ENCODE peak calls at places on chromosomes 12 and 14, in six cellular contexts. V is aorta; S is BJ; J is endodermal cell; Z is heart left ventricle; I is CD8-positive, alpha-beta memory T cell. Q is an unnamed sample.

GRCh38 chr12:13039557-13039956 is 4.6 kb upstream of the FAM234B start:
- DNase-seq in S (no peak), I (no peak), J (no peak), V (no peak), Z (no peak), Q (no peak)

GRCh38 chr14:101404426-101405170 is 156.7 kb upstream of the DIO3 start:
- DNase-seq in S (no peak), V (no peak), I (no peak), J (peak; percentile 77), Z (no peak), Q (peak; percentile 67)

GRCh38 chr14:98633380-98633779 is 638.6 kb downstream of the BCL11B start:
- DNase-seq in I (no peak), V (no peak), S (no peak), Z (no peak), J (no peak), Q (no peak)

GRCh38 chr12:94798107-94798506 is 147.8 kb upstream of the TMCC3 start:
- DNase-seq in V (no peak), Z (no peak), S (no peak), J (no peak), I (no peak), Q (no peak)

GRCh38 chr12:13835657-13836056 is 145.7 kb downstream of the GRIN2B start:
- DNase-seq in Z (no peak), I (no peak), J (no peak), V (no peak), S (no peak), Q (no peak)

GRCh38 chr14:77478796-77479195 is 19.8 kb downstream of the ISM2 start:
- DNase-seq in I (no peak), V (no peak), J (no peak), S (no peak), Z (no peak), Q (no peak)

GRCh38 chr12:88897723-88898122 is 317.5 kb upstream of the KITLG start:
- DNase-seq in S (no peak), J (no peak), V (no peak), I (no peak), Z (no peak), Q (no peak)

GRCh38 chr14:21063479-21063878 is 5.9 kb downstream of the RNASE8 start:
- DNase-seq in V (no peak), S (no peak), I (no peak), Z (no peak), J (no peak), Q (peak; percentile 43)

GRCh38 chr14:95564060-95564459 is 29.2 kb downstream of the GLRX5 start:
- DNase-seq in I (no peak), Z (peak; percentile 66), J (peak; percentile 39), V (peak; percentile 53), S (no peak), Q (no peak)

GRCh38 chr14:24665440-24665991 is 31.5 kb upstream of the GZMB start:
- DNase-seq in V (no peak), J (no peak), S (no peak), Z (no peak), I (no peak), Q (no peak)

GRCh38 chr12:26631846-26632245 is 201.1 kb downstream of the ITPR2 start:
- DNase-seq in Z (no peak), I (no peak), V (no peak), S (no peak), J (no peak), Q (no peak)

GRCh38 chr12:91640021-91640420 is 457.4 kb upstream of the DCN start:
- DNase-seq in I (no peak), V (no peak), J (no peak), Z (no peak), S (no peak), Q (no peak)

GRCh38 chr14:68236525-68236924 is 416.9 kb downstream of the RAD51B start:
- DNase-seq in Z (no peak), J (no peak), I (no peak), V (no peak), S (no peak), Q (no peak)

GRCh38 chr12:50222275-50222783 is 55.2 kb upstream of the CERS5 start:
- DNase-seq in J (peak; percentile 87), Z (peak; percentile 62), S (peak; percentile 84), V (peak; percentile 61), I (peak; percentile 8), Q (peak; percentile 77)

GRCh38 chr12:132422057-132423043 is 67.6 kb upstream of the FBRSL1 start:
- DNase-seq in J (peak; percentile 88), Z (no peak), S (no peak), I (no peak), V (no peak), Q (peak; percentile 85)

GRCh38 chr14:39264558-39264957 is 30.8 kb downstream of the MIA2 start:
- DNase-seq in S (no peak), J (no peak), I (no peak), Z (no peak), V (no peak), Q (no peak)

GRCh38 chr12:96457191-96457930 is 32.0 kb upstream of the CFAP54 start:
- DNase-seq in Z (no peak), V (no peak), J (peak; percentile 84), I (no peak), S (no peak), Q (no peak)

GRCh38 chr12:121637231-121637914 is 11.0 kb downstream of the ORAI1 start:
- DNase-seq in S (no peak), I (peak; percentile 41), J (peak; percentile 60), Z (peak; percentile 38), V (peak; percentile 70), Q (peak; percentile 50)

GRCh38 chr14:103526914-103527248 is 2.1 kb upstream of the TRMT61A start:
- DNase-seq in Z (no peak), V (no peak), I (no peak), J (no peak), S (no peak), Q (no peak)

GRCh38 chr14:104404922-104405321 is 174.6 kb upstream of the C14orf180 start:
- DNase-seq in Z (no peak), J (no peak), V (no peak), I (no peak), S (no peak), Q (no peak)

GRCh38 chr12:44876554-44877275 is 600 bp upstream of the NELL2 start:
- DNase-seq in I (peak; percentile 34), V (peak; percentile 40), Z (no peak), S (no peak), J (peak; percentile 95), Q (peak; percentile 75)

GRCh38 chr12:94427520-94428381 is 31.9 kb downstream of the CEP83 start:
- DNase-seq in V (peak; percentile 48), I (no peak), Z (peak; percentile 61), J (no peak), S (peak; percentile 54), Q (no peak)

GRCh38 chr12:129961111-129961510 is 57.3 kb upstream of the TMEM132D start:
- DNase-seq in I (no peak), S (no peak), J (no peak), V (no peak), Z (no peak), Q (no peak)
- H3K27me3 ChIP-seq in I (no peaks in the 10 kb centered on the region), S (no peaks in the 10 kb centered on the region), J (peaks cover 8% of the 10 kb centered on the region), V (peaks cover 2% of the 10 kb centered on the region), Z (no peaks in the 10 kb centered on the region), Q (peaks cover 10% of the 10 kb centered on the region)

DNA sequence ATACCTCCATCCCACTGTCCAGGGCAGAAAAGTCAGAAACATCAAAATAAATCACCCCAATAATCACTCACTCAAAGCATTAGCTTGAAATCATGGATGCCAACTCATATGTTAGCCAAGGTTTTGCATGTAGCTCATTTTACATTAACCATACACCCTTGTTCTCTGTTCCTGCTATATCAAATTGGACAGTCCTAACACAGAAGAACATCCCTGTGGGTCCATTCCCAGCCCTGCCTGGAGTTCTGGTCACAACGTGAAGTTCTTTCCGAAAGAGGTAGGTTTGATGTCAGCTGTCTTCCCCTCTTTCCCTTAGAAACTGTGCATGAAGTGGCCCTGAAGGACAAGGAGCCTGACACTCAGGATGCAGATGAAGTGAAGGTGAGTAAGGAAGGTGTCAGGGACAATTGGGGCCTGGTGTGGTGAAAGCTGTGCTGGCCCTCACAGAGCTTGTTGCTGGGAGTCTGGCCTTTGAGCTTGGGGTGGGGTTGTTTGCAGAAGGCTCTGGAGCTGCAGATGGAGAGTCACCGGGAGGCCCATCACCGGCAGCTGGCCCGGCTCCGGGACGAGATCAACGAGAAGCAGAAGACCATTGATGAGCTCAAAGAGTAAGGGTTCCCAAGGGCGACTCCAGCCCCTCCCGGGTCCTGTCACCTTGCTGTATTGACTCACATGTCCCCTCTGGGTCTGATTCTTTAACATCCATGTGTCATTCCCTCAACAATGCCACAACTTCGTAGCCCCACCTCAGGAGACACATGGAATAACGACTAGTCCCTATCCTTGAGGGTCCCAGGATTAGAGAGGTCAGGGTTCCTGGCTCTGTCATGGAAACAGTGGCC is 15.0 kb upstream of the PIP4K2C start:
- DNase-seq in I (no peak), V (no peak), J (no peak), Z (no peak), S (no peak), Q (no peak)
- H3K4me3 ChIP-seq in I (no peak overlapping the region), V (no peak overlapping the region), J (no peak overlapping the region), Z (no peak overlapping the region), S (no peak overlapping the region), Q (no peak overlapping the region)

GRCh38 chr12:51836012-51836832 is 12.3 kb downstream of the FIGNL2 start:
- DNase-seq in S (no peak), Z (no peak), J (peak; percentile 83), V (no peak), I (no peak), Q (peak; percentile 89)

GRCh38 chr12:51837286-51837685 is 11.2 kb downstream of the FIGNL2 start:
- DNase-seq in S (no peak), J (peak; percentile 58), Z (no peak), I (no peak), V (no peak), Q (no peak)

GRCh38 chr12:51838762-51839161 is 9.8 kb downstream of the FIGNL2 start:
- DNase-seq in J (peak; percentile 46), Z (no peak), V (no peak), I (no peak), S (no peak), Q (no peak)

GRCh38 chr12:51838036-51838435 is 10.5 kb downstream of the FIGNL2 start:
- DNase-seq in S (no peak), J (peak; percentile 71), I (no peak), V (no peak), Z (no peak), Q (no peak)

DNA sequence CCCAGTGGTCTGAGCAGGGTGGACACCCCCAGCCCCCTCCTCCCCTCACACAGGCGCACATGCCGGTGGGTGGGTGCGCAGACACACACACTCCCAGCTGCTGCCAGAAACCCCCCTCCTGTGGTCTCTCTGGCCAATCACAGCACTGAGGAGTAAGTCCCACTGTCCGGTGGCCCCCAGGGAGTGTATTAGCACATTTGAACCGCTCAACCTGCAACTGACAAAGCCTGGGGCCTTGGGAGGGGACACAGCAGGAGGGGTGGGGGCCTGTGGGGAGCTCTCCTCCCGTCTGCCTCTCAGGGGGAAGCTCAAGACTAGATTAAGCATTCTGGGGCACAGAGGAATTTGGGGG is 11.7 kb downstream of the FIGNL2 start:
- DNase-seq in J (peak; percentile 49), Z (no peak), V (no peak), S (no peak), I (no peak), Q (peak; percentile 70)
- H3K27me3 ChIP-seq in J (no peaks in the 10 kb centered on the region), Z (no peaks in the 10 kb centered on the region), V (no peaks in the 10 kb centered on the region), S (peaks cover 43% of the 10 kb centered on the region), I (peaks cover 15% of the 10 kb centered on the region), Q (no peaks in the 10 kb centered on the region)

DNA sequence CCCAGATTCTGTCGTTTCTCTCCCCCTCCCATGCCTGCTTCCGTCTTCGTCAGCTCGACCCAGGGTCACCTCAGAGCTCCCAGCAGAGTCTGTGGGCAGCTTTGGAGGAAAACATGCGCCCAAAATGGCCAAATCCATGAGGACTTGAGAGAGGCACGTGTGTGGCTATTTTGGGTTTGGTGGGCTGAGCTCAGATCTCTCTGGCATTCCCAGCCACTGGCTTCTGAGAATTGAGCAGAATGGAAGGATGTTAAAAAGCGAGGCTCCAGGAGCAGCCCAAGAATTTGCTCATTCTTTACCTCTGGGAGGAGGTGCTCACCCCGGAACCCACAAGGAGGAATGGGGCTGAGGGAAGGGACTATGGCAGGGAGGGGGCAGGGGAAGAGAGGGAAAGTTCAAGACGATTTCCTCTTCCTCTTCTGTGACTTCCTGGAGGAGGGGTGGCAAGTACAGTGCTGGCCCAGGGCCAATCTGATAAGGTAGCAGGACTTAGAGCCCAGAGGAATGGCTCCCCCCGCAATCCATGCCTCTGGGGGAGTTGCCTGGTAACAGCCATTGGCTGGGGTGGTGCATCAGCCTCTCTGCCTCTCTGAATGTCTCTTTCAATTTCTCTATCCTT is 20.1 kb downstream of the TSPAN9 start:
- DNase-seq in V (peak; percentile 82), I (no peak), Z (peak; percentile 90), S (no peak), J (no peak), Q (no peak)
- H3K4me3 ChIP-seq in V (no peak overlapping the region), I (no peak overlapping the region), Z (peak overlapping the region; percentile 31), S (no peak overlapping the region), J (no peak overlapping the region), Q (no peak overlapping the region)